ENCODE peak calls at places on chromosomes 4 and X, in nine cellular contexts. N is posterior cingulate gyrus; P is skeletal muscle cell; J is heart left ventricle; D is stimulated activated CD4-positive, alpha-beta T cell treated with anti-CD3 and anti-CD28 coated beads, Interleukin-1b, Interleukin-23, amount 100 ng/mL, for 1 hour; O is AG04450; I is ureter; U is suprapubic skin; B is sigmoid colon. Q is an unnamed sample.

GRCh38 chr4:146633471-146633800 is 5.3 kb upstream of the POU4F2 start:
- DNase-seq in B (no peak), P (no peak), O (no peak), J (no peak), U (no peak), N (no peak), D (no peak), I (no peak), Q (no peak)

GRCh38 chr4:139599594-139600374 is 43.8 kb upstream of the SETD7 start:
- DNase-seq in P (no peak), J (no peak), N (no peak), I (no peak), O (no peak), D (no peak), U (no peak), B (no peak), Q (no peak)

GRCh38 chrX:104668550-104668949 is 102.6 kb downstream of the IL1RAPL2 start:
- DNase-seq in U (no peak), N (no peak), D (no peak), P (no peak), O (no peak), J (no peak), B (no peak), I (no peak), Q (no peak)

GRCh38 chr4:166594326-166594946 is 639.9 kb downstream of the SPOCK3 start:
- DNase-seq in I (peak; percentile 46), O (no peak), U (no peak), J (no peak), B (no peak), P (peak; percentile 30), D (no peak), N (no peak), Q (no peak)

GRCh38 chr4:40969499-40969898 is 219.7 kb downstream of the NSUN7 start:
- DNase-seq in D (no peak), O (no peak), B (no peak), N (no peak), I (no peak), P (no peak), U (no peak), J (no peak), Q (no peak)

GRCh38 chr4:114057746-114058145 is 78.3 kb upstream of the ARSJ start:
- DNase-seq in P (no peak), U (no peak), N (no peak), B (no peak), J (no peak), I (no peak), D (no peak), O (no peak), Q (no peak)

GRCh38 chr4:164508836-164509235 is 245.1 kb upstream of the SMIM31 start:
- DNase-seq in P (no peak), J (no peak), N (no peak), D (no peak), I (no peak), O (no peak), U (no peak), B (no peak), Q (no peak)

GRCh38 chr4:54403700-54404453 is 174.8 kb downstream of the PDGFRA start:
- DNase-seq in I (no peak), B (no peak), D (no peak), J (no peak), N (no peak), P (no peak), U (no peak), O (no peak), Q (no peak)

GRCh38 chr4:156578005-156578404 is 393.6 kb downstream of the PDGFC start:
- DNase-seq in O (no peak), I (no peak), J (no peak), B (no peak), U (no peak), N (no peak), D (no peak), P (no peak), Q (no peak)

GRCh38 chrX:3803305-3803704 is 89.9 kb upstream of the PRKX start:
- DNase-seq in B (no peak), O (no peak), N (no peak), P (no peak), U (no peak), D (no peak), I (no peak), J (no peak), Q (no peak)

GRCh38 chrX:48540015-48540350 is 469 bp downstream of the TBC1D25 start:
- DNase-seq in J (peak; percentile 40), N (peak; percentile 62), U (no peak), B (no peak), P (no peak), I (no peak), D (peak; percentile 44), O (no peak), Q (no peak)

GRCh38 chrX:106973433-106974149 is 26.4 kb downstream of the MORC4 start:
- DNase-seq in U (no peak), O (no peak), D (no peak), J (no peak), B (no peak), N (no peak), I (no peak), P (no peak), Q (no peak)

GRCh38 chrX:18549643-18550042 is 122.3 kb downstream of the RS1 start:
- DNase-seq in B (no peak), D (no peak), I (no peak), U (no peak), P (no peak), N (no peak), O (no peak), J (no peak), Q (no peak)

GRCh38 chr4:38016698-38017097 is 56.5 kb downstream of the PTTG2 start:
- DNase-seq in U (no peak), N (no peak), I (no peak), P (no peak), J (no peak), B (no peak), D (no peak), O (no peak), Q (no peak)

GRCh38 chrX:150446151-150446550 is 83.0 kb downstream of the MAMLD1 start:
- DNase-seq in N (no peak), P (no peak), O (no peak), J (no peak), B (no peak), U (no peak), I (no peak), D (no peak), Q (no peak)

GRCh38 chr4:127143460-127144190 is 489.1 kb upstream of the INTU start:
- DNase-seq in B (no peak), D (no peak), U (no peak), N (no peak), I (no peak), O (no peak), P (no peak), J (no peak), Q (no peak)

Q was measured in lower leg skin.